ENCODE peak calls at places on chromosome 12, in five cellular contexts. One of them, this sample, is unnamed.
A peak's percentile ranks its signal among the peaks of the same experiment; 100 is the strongest.

GRCh38 chr12:89073027-89073398 is 279.3 kb downstream of the DUSP6 start:
- DNase-seq in GM23338: no peak
- DNase-seq in heart left ventricle: no peak
- DNase-seq in tibial nerve: no peak
- DNase-seq in fibroblast of lung: peak; percentile 72
- DNase-seq in this sample: no peak

GRCh38 chr12:51661836-51662235 is 70.8 kb downstream of the SCN8A start:
- DNase-seq in GM23338: peak; percentile 36
- DNase-seq in heart left ventricle: no peak
- DNase-seq in tibial nerve: no peak
- DNase-seq in fibroblast of lung: no peak
- DNase-seq in this sample: no peak

GRCh38 chr12:2475984-2476383 is 318.8 kb upstream of the FKBP4 start:
- DNase-seq in GM23338: no peak
- DNase-seq in heart left ventricle: no peak
- DNase-seq in tibial nerve: no peak
- DNase-seq in fibroblast of lung: no peak
- DNase-seq in this sample: no peak

GRCh38 chr12:402127-402456 is 648 bp downstream of the CCDC77 start:
- DNase-seq in GM23338: peak; percentile 59
- DNase-seq in heart left ventricle: no peak
- DNase-seq in tibial nerve: no peak
- DNase-seq in fibroblast of lung: peak; percentile 46
- DNase-seq in this sample: no peak

GRCh38 chr12:118635276-118635675 is 258.9 kb downstream of the SUDS3 start:
- DNase-seq in GM23338: no peak
- DNase-seq in heart left ventricle: no peak
- DNase-seq in tibial nerve: no peak
- DNase-seq in fibroblast of lung: no peak
- DNase-seq in this sample: no peak

GRCh38 chr12:89080797-89081470 is 271.4 kb downstream of the DUSP6 start:
- DNase-seq in GM23338: no peak
- DNase-seq in heart left ventricle: no peak
- DNase-seq in tibial nerve: no peak
- DNase-seq in fibroblast of lung: peak; percentile 37
- DNase-seq in this sample: no peak

GRCh38 chr12:56361487-56362129 is 1.0 kb downstream of the APOF start:
- DNase-seq in GM23338: no peak
- DNase-seq in heart left ventricle: no peak
- DNase-seq in tibial nerve: no peak
- DNase-seq in fibroblast of lung: no peak
- DNase-seq in this sample: no peak

GRCh38 chr12:89400415-89400814 is 48.1 kb upstream of the DUSP6 start:
- DNase-seq in GM23338: no peak
- DNase-seq in heart left ventricle: no peak
- DNase-seq in tibial nerve: no peak
- DNase-seq in fibroblast of lung: no peak
- DNase-seq in this sample: no peak

GRCh38 chr12:96383991-96384390 is 16.2 kb downstream of the CDK17 start:
- DNase-seq in GM23338: no peak
- DNase-seq in heart left ventricle: no peak
- DNase-seq in tibial nerve: no peak
- DNase-seq in fibroblast of lung: no peak
- DNase-seq in this sample: no peak

GRCh38 chr12:55909513-55909884 is 18.2 kb downstream of the PYM1 start:
- DNase-seq in GM23338: no peak
- DNase-seq in heart left ventricle: no peak
- DNase-seq in tibial nerve: no peak
- DNase-seq in fibroblast of lung: no peak
- DNase-seq in this sample: no peak

GRCh38 chr12:121953695-121954094 is 35.3 kb downstream of the CFAP251 start:
- DNase-seq in GM23338: no peak
- DNase-seq in heart left ventricle: no peak
- DNase-seq in tibial nerve: no peak
- DNase-seq in fibroblast of lung: no peak
- DNase-seq in this sample: no peak

GRCh38 chr12:55072093-55072492 is 52.3 kb downstream of the NEUROD4 start:
- DNase-seq in GM23338: peak; percentile 78
- DNase-seq in heart left ventricle: peak; percentile 34
- DNase-seq in tibial nerve: no peak
- DNase-seq in fibroblast of lung: peak; percentile 3
- DNase-seq in this sample: no peak

GRCh38 chr12:59651230-59651920 is 55.5 kb downstream of the SLC16A7 start:
- DNase-seq in GM23338: no peak
- DNase-seq in heart left ventricle: no peak
- DNase-seq in tibial nerve: no peak
- DNase-seq in fibroblast of lung: peak; percentile 21
- DNase-seq in this sample: no peak

GRCh38 chr12:14993117-14993516 is 20.3 kb downstream of the PDE6H start:
- DNase-seq in GM23338: no peak
- DNase-seq in heart left ventricle: no peak
- DNase-seq in tibial nerve: no peak
- DNase-seq in fibroblast of lung: no peak
- DNase-seq in this sample: no peak

GRCh38 chr12:121580959-121581680 is at the start of gene KDM2B:
- DNase-seq in GM23338: peak; percentile 73
- DNase-seq in heart left ventricle: peak; percentile 45
- DNase-seq in tibial nerve: no peak
- DNase-seq in fibroblast of lung: peak; percentile 64
- DNase-seq in this sample: peak; percentile 23

GRCh38 chr12:108730337-108731104 is 797 bp downstream of the CORO1C start:
- DNase-seq in GM23338: peak; percentile 84
- DNase-seq in heart left ventricle: peak; percentile 74
- DNase-seq in tibial nerve: peak; percentile 43
- DNase-seq in fibroblast of lung: peak; percentile 70
- DNase-seq in this sample: peak; percentile 83

GRCh38 chr12:47768323-47768811 is 4.7 kb upstream of the SLC48A1 start:
- DNase-seq in GM23338: peak; percentile 62
- DNase-seq in heart left ventricle: no peak
- DNase-seq in tibial nerve: no peak
- DNase-seq in fibroblast of lung: no peak
- DNase-seq in this sample: no peak

GRCh38 chr12:106960443-106960842 is 4.7 kb downstream of the TMEM263 start:
- DNase-seq in GM23338: no peak
- DNase-seq in heart left ventricle: no peak
- DNase-seq in tibial nerve: no peak
- DNase-seq in fibroblast of lung: no peak
- DNase-seq in this sample: no peak

DNA sequence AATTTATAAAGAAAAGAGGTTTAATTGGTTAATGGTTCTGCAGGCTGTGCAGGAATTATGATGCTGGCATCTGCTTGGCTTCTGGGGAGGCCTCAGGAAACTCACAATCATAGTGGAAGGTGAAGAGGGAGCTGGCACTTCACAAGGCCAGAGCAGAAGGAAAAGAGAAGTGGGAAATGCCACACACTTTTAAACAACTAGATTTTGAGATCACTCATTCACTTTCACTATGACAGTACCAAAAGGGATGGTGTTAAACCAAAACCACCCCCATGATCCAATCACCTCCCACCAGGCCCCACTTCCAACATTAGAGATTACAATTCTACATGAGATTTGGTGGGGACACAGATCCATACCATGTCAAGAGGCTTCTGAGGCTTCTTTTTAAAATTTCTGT is 62.6 kb downstream of the SLC38A4 start:
- DNase-seq in GM23338: no peak
- DNase-seq in heart left ventricle: no peak
- DNase-seq in tibial nerve: no peak
- DNase-seq in fibroblast of lung: no peak
- DNase-seq in this sample: no peak
- H3K4me1 ChIP-seq in GM23338: no peaks in the 10 kb centered on the region
- H3K4me1 ChIP-seq in heart left ventricle: no peaks in the 10 kb centered on the region
- H3K4me1 ChIP-seq in tibial nerve: no peaks in the 10 kb centered on the region
- H3K4me1 ChIP-seq in fibroblast of lung: no peaks in the 10 kb centered on the region
- H3K4me1 ChIP-seq in this sample: no peaks in the 10 kb centered on the region

DNA sequence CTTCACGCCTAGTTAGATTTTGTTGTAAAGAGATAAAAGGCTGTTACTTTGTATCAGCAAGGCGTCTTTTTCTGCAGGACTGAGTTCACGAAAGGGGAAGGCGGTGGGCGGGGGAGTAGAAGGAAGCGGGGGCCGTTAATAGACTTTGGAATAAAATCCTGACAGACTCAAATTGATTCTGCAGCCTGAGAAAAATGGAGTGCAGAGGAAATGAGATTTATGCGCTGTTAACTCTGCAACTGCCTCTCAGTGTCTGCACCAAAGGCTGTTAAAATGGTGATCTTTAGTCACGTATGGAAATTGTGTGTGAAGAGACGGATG is 65.9 kb upstream of the FBRSL1 start:
- DNase-seq in GM23338: no peak
- DNase-seq in heart left ventricle: no peak
- DNase-seq in tibial nerve: no peak
- DNase-seq in fibroblast of lung: no peak
- DNase-seq in this sample: no peak
- H3K27me3 ChIP-seq in GM23338: peaks cover 93% of the 10 kb centered on the region
- H3K27me3 ChIP-seq in heart left ventricle: peaks cover 56% of the 10 kb centered on the region
- H3K27me3 ChIP-seq in tibial nerve: no peaks in the 10 kb centered on the region
- H3K27me3 ChIP-seq in fibroblast of lung: peaks cover 2% of the 10 kb centered on the region
- H3K27me3 ChIP-seq in this sample: no peaks in the 10 kb centered on the region

DNA sequence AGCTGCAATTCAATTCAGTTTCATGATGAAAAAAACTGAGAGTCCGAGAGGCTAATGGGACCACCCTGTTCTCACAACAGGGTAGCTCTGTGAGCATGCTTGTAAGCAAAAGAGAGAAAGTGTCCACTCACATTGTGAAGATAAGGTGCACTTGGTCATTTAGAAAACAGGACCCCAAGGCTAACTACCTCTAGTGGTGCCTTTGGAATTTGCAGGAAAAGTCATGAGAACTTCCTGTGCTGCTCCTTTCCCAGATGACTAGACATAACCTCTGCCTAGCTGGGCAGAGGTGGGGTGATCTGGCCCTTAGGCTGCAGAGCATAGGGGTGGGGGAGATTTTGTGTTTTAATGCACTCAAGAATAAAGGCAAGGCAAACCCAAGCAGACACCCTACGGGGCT is 118.9 kb downstream of the STAB2 start:
- DNase-seq in GM23338: peak; percentile 69
- DNase-seq in heart left ventricle: no peak
- DNase-seq in tibial nerve: no peak
- DNase-seq in fibroblast of lung: no peak
- DNase-seq in this sample: no peak
- TF ChIP-seq CTCF in GM23338: peak; percentile 53
- TF ChIP-seq CTCF in heart left ventricle: no peak
- TF ChIP-seq CTCF in tibial nerve: no peak
- TF ChIP-seq CTCF in fibroblast of lung: no peak
- TF ChIP-seq CTCF in this sample: no peak

GRCh38 chr12:7016958-7017571 is 1.2 kb downstream of the LPCAT3 start:
- DNase-seq in GM23338: no peak
- DNase-seq in heart left ventricle: no peak
- DNase-seq in tibial nerve: no peak
- DNase-seq in fibroblast of lung: no peak
- DNase-seq in this sample: no peak
- H3K4me1 ChIP-seq in GM23338: peaks cover 21% of the 10 kb centered on the region
- H3K4me1 ChIP-seq in heart left ventricle: peaks cover 9% of the 10 kb centered on the region
- H3K4me1 ChIP-seq in tibial nerve: no peaks in the 10 kb centered on the region
- H3K4me1 ChIP-seq in fibroblast of lung: peaks cover 3% of the 10 kb centered on the region
- H3K4me1 ChIP-seq in this sample: no peaks in the 10 kb centered on the region

GRCh38 chr12:53995311-53996187 is 4.4 kb upstream of the HOXC9 start:
- DNase-seq in GM23338: peak; percentile 88
- DNase-seq in heart left ventricle: no peak
- DNase-seq in tibial nerve: no peak
- DNase-seq in fibroblast of lung: no peak
- DNase-seq in this sample: peak; percentile 75

GRCh38 chr12:53993397-53994267 is 6.3 kb upstream of the HOXC9 start:
- DNase-seq in GM23338: no peak
- DNase-seq in heart left ventricle: no peak
- DNase-seq in tibial nerve: no peak
- DNase-seq in fibroblast of lung: no peak
- DNase-seq in this sample: no peak

GRCh38 chr12:53994268-53994690 is 5.7 kb upstream of the HOXC9 start:
- DNase-seq in GM23338: no peak
- DNase-seq in heart left ventricle: no peak
- DNase-seq in tibial nerve: no peak
- DNase-seq in fibroblast of lung: no peak
- DNase-seq in this sample: no peak

GRCh38 chr12:53996188-53996885 is 3.6 kb upstream of the HOXC9 start:
- DNase-seq in GM23338: peak; percentile 62
- DNase-seq in heart left ventricle: no peak
- DNase-seq in tibial nerve: no peak
- DNase-seq in fibroblast of lung: no peak
- DNase-seq in this sample: no peak

DNA sequence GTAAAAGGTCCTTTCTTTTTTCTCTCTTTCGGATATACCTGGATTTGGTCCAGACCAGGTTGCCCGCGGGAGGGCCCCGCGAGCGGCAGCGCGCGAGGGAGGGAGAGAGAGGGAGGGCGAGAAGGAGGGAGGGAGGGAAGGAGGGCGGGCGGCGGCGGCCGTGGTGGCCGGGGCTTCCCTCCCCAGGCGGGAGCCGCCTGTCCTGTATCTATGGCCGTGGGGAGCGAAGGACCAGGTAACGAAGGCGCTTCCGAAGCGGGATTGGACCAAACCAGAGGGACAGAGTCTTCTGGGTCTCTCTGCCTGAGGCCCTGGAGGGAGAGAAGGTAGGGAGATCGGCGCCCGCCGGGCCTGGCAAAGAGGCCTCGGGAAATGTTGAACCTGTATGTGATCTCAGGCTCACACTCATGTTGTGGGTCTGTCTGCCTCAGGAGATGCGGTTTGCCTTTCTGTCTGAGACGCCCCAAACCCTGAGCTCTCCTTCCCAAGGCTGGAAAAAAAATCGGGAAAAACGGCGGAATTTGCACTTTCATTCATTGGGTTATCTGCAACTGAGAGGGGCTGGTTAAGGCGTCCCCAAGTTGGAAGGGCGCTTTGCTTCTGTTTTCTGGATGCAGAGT is 5.2 kb upstream of the HOXC9 start:
- DNase-seq in GM23338: peak; percentile 51
- DNase-seq in heart left ventricle: no peak
- DNase-seq in tibial nerve: no peak
- DNase-seq in fibroblast of lung: no peak
- DNase-seq in this sample: no peak
- H3K27me3 ChIP-seq in GM23338: peaks cover 100% of the 10 kb centered on the region
- H3K27me3 ChIP-seq in heart left ventricle: peaks cover 100% of the 10 kb centered on the region
- H3K27me3 ChIP-seq in tibial nerve: no peaks in the 10 kb centered on the region
- H3K27me3 ChIP-seq in fibroblast of lung: peaks cover 88% of the 10 kb centered on the region
- H3K27me3 ChIP-seq in this sample: peaks cover 27% of the 10 kb centered on the region

DNA sequence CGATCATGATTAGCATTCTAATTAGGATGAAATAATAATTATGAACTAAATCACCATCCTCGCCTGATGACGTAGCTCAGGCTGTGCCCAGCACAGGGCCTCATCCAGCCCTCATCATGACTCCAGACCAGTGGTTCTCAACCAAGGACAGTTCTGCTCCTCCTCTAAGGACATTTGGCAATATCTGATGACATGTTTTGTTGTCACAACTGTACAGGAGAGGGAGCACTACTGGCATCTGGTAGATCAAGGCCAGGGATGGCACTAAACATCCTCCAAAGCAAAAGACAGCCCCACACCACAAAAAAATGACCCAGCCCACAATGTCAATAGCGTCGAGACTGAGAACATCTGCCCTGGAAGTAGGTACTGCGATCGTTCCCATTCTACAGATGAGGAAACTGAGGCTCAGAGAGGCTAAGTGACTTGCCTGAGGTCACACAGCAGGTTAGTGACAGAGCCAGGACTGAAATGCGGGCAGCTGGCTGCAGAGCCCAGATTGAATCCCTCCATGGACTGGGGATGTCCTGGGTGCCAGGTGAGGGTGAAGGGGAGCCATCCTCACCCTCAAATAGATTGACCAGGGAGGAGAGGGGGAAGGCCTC is 15.5 kb downstream of the TRPV4 start:
- DNase-seq in GM23338: no peak
- DNase-seq in heart left ventricle: no peak
- DNase-seq in tibial nerve: no peak
- DNase-seq in fibroblast of lung: no peak
- DNase-seq in this sample: no peak
- TF ChIP-seq CTCF in GM23338: no peak
- TF ChIP-seq CTCF in heart left ventricle: no peak
- TF ChIP-seq CTCF in tibial nerve: no peak
- TF ChIP-seq CTCF in fibroblast of lung: no peak
- TF ChIP-seq CTCF in this sample: no peak